ENCODE peak calls at places on chromosomes 6 and 20, in seven cellular contexts. One of them, this sample, is unnamed.

GRCh38 chr6:167671977-167672687 is 154.6 kb upstream of the AFDN start:
- DNase-seq in mammary epithelial cell: no peak
- DNase-seq in AG09309: no peak
- DNase-seq in IMR-90: no peak
- DNase-seq in esophagus squamous epithelium: no peak
- DNase-seq in SJSA1: no peak
- DNase-seq in GM12878: no peak
- DNase-seq in this sample: no peak

GRCh38 chr6:38436726-38437465 is 202.8 kb downstream of the BTBD9 start:
- DNase-seq in mammary epithelial cell: peak; percentile 62
- DNase-seq in AG09309: no peak
- DNase-seq in IMR-90: peak; percentile 84
- DNase-seq in esophagus squamous epithelium: no peak
- DNase-seq in SJSA1: no peak
- DNase-seq in GM12878: no peak
- DNase-seq in this sample: no peak

GRCh38 chr6:154738561-154738961 is 5.3 kb downstream of the SCAF8 start:
- DNase-seq in mammary epithelial cell: no peak
- DNase-seq in AG09309: no peak
- DNase-seq in IMR-90: peak; percentile 16
- DNase-seq in esophagus squamous epithelium: no peak
- DNase-seq in SJSA1: no peak
- DNase-seq in GM12878: no peak
- DNase-seq in this sample: no peak

GRCh38 chr6:9606435-9607134 is 808.3 kb downstream of the TFAP2A start:
- DNase-seq in mammary epithelial cell: no peak
- DNase-seq in AG09309: no peak
- DNase-seq in IMR-90: no peak
- DNase-seq in esophagus squamous epithelium: no peak
- DNase-seq in SJSA1: no peak
- DNase-seq in GM12878: no peak
- DNase-seq in this sample: no peak

GRCh38 chr6:36925809-36926208 is 28.7 kb upstream of the PI16 start:
- DNase-seq in mammary epithelial cell: no peak
- DNase-seq in AG09309: no peak
- DNase-seq in IMR-90: no peak
- DNase-seq in esophagus squamous epithelium: no peak
- DNase-seq in SJSA1: no peak
- DNase-seq in GM12878: no peak
- DNase-seq in this sample: no peak

GRCh38 chr6:106446287-106446885 is 85.9 kb downstream of the CRYBG1 start:
- DNase-seq in mammary epithelial cell: no peak
- DNase-seq in AG09309: no peak
- DNase-seq in IMR-90: peak; percentile 12
- DNase-seq in esophagus squamous epithelium: no peak
- DNase-seq in SJSA1: no peak
- DNase-seq in GM12878: no peak
- DNase-seq in this sample: peak; percentile 16

GRCh38 chr6:25835442-25836283 is 3.8 kb upstream of the SLC17A1 start:
- DNase-seq in mammary epithelial cell: no peak
- DNase-seq in AG09309: no peak
- DNase-seq in IMR-90: no peak
- DNase-seq in esophagus squamous epithelium: no peak
- DNase-seq in SJSA1: no peak
- DNase-seq in GM12878: no peak
- DNase-seq in this sample: no peak

GRCh38 chr6:45965787-45966186 is 49.9 kb downstream of the CLIC5 start:
- DNase-seq in mammary epithelial cell: peak; percentile 36
- DNase-seq in AG09309: no peak
- DNase-seq in IMR-90: peak; percentile 22
- DNase-seq in esophagus squamous epithelium: no peak
- DNase-seq in SJSA1: no peak
- DNase-seq in GM12878: no peak
- DNase-seq in this sample: no peak

GRCh38 chr6:3867616-3868502 is 18.7 kb downstream of the FAM50B start:
- DNase-seq in mammary epithelial cell: peak; percentile 51
- DNase-seq in AG09309: no peak
- DNase-seq in IMR-90: peak; percentile 64
- DNase-seq in esophagus squamous epithelium: no peak
- DNase-seq in SJSA1: peak; percentile 33
- DNase-seq in GM12878: no peak
- DNase-seq in this sample: no peak

GRCh38 chr6:29632789-29633531 is at the start of gene GABBR1:
- DNase-seq in mammary epithelial cell: peak; percentile 92
- DNase-seq in AG09309: peak; percentile 39
- DNase-seq in IMR-90: peak; percentile 79
- DNase-seq in esophagus squamous epithelium: no peak
- DNase-seq in SJSA1: peak; percentile 89
- DNase-seq in GM12878: no peak
- DNase-seq in this sample: peak; percentile 61

GRCh38 chr20:21510995-21511394 is 2.9 kb downstream of the NKX2-2 start:
- DNase-seq in mammary epithelial cell: no peak
- DNase-seq in AG09309: no peak
- DNase-seq in IMR-90: no peak
- DNase-seq in esophagus squamous epithelium: no peak
- DNase-seq in SJSA1: peak; percentile 12
- DNase-seq in GM12878: no peak
- DNase-seq in this sample: no peak

GRCh38 chr6:41706876-41707564 is 28.4 kb downstream of the TFEB start:
- DNase-seq in mammary epithelial cell: peak; percentile 43
- DNase-seq in AG09309: no peak
- DNase-seq in IMR-90: peak; percentile 53
- DNase-seq in esophagus squamous epithelium: no peak
- DNase-seq in SJSA1: no peak
- DNase-seq in GM12878: no peak
- DNase-seq in this sample: no peak

GRCh38 chr6:118665011-118665410 is 13.6 kb upstream of the CEP85L start:
- DNase-seq in mammary epithelial cell: peak; percentile 55
- DNase-seq in AG09309: no peak
- DNase-seq in IMR-90: no peak
- DNase-seq in esophagus squamous epithelium: no peak
- DNase-seq in SJSA1: no peak
- DNase-seq in GM12878: no peak
- DNase-seq in this sample: no peak
- H3K4me3 ChIP-seq in mammary epithelial cell: peak overlapping the region; percentile 1
- H3K4me3 ChIP-seq in AG09309: no peak overlapping the region
- H3K4me3 ChIP-seq in IMR-90: no peak overlapping the region
- H3K4me3 ChIP-seq in esophagus squamous epithelium: no peak overlapping the region
- H3K4me3 ChIP-seq in SJSA1: peak overlapping the region; percentile 27
- H3K4me3 ChIP-seq in GM12878: peak overlapping the region; percentile 56
- H3K4me3 ChIP-seq in this sample: peak overlapping the region; percentile 43

GRCh38 chr20:35697696-35698297 is 1.4 kb downstream of the NFS1 start:
- DNase-seq in mammary epithelial cell: peak; percentile 3
- DNase-seq in AG09309: no peak
- DNase-seq in IMR-90: no peak
- DNase-seq in esophagus squamous epithelium: no peak
- DNase-seq in SJSA1: peak; percentile 28
- DNase-seq in GM12878: no peak
- DNase-seq in this sample: no peak
- H3K4me3 ChIP-seq in mammary epithelial cell: peak overlapping the region; percentile 94
- H3K4me3 ChIP-seq in AG09309: peak overlapping the region; percentile 95
- H3K4me3 ChIP-seq in IMR-90: peak overlapping the region; percentile 73
- H3K4me3 ChIP-seq in esophagus squamous epithelium: peak overlapping the region; percentile 85
- H3K4me3 ChIP-seq in SJSA1: no peak overlapping the region
- H3K4me3 ChIP-seq in GM12878: peak overlapping the region; percentile 71
- H3K4me3 ChIP-seq in this sample: peak overlapping the region; percentile 95

GRCh38 chr6:68679399-68679798 is 44.3 kb downstream of the ADGRB3 start:
- DNase-seq in mammary epithelial cell: no peak
- DNase-seq in AG09309: no peak
- DNase-seq in IMR-90: no peak
- DNase-seq in esophagus squamous epithelium: no peak
- DNase-seq in SJSA1: no peak
- DNase-seq in GM12878: no peak
- DNase-seq in this sample: no peak
- H3K4me3 ChIP-seq in mammary epithelial cell: no peak overlapping the region
- H3K4me3 ChIP-seq in AG09309: no peak overlapping the region
- H3K4me3 ChIP-seq in IMR-90: no peak overlapping the region
- H3K4me3 ChIP-seq in esophagus squamous epithelium: no peak overlapping the region
- H3K4me3 ChIP-seq in SJSA1: no peak overlapping the region
- H3K4me3 ChIP-seq in GM12878: no peak overlapping the region
- H3K4me3 ChIP-seq in this sample: no peak overlapping the region

GRCh38 chr6:10696655-10697054 is 1.9 kb downstream of the PAK1IP1 start:
- DNase-seq in mammary epithelial cell: no peak
- DNase-seq in AG09309: no peak
- DNase-seq in IMR-90: no peak
- DNase-seq in esophagus squamous epithelium: no peak
- DNase-seq in SJSA1: no peak
- DNase-seq in GM12878: no peak
- DNase-seq in this sample: no peak
- H3K4me3 ChIP-seq in mammary epithelial cell: no peak overlapping the region
- H3K4me3 ChIP-seq in AG09309: no peak overlapping the region
- H3K4me3 ChIP-seq in IMR-90: no peak overlapping the region
- H3K4me3 ChIP-seq in esophagus squamous epithelium: no peak overlapping the region
- H3K4me3 ChIP-seq in SJSA1: no peak overlapping the region
- H3K4me3 ChIP-seq in GM12878: peak overlapping the region; percentile 73
- H3K4me3 ChIP-seq in this sample: no peak overlapping the region

GRCh38 chr6:128560966-128561365 is 40.6 kb upstream of the PTPRK start:
- DNase-seq in mammary epithelial cell: no peak
- DNase-seq in AG09309: no peak
- DNase-seq in IMR-90: no peak
- DNase-seq in esophagus squamous epithelium: no peak
- DNase-seq in SJSA1: no peak
- DNase-seq in GM12878: no peak
- DNase-seq in this sample: no peak

GRCh38 chr6:128558924-128559323 is 38.5 kb upstream of the PTPRK start:
- DNase-seq in mammary epithelial cell: no peak
- DNase-seq in AG09309: no peak
- DNase-seq in IMR-90: no peak
- DNase-seq in esophagus squamous epithelium: no peak
- DNase-seq in SJSA1: no peak
- DNase-seq in GM12878: no peak
- DNase-seq in this sample: no peak

GRCh38 chr6:128557086-128557485 is 36.7 kb upstream of the PTPRK start:
- DNase-seq in mammary epithelial cell: no peak
- DNase-seq in AG09309: no peak
- DNase-seq in IMR-90: peak; percentile 23
- DNase-seq in esophagus squamous epithelium: no peak
- DNase-seq in SJSA1: no peak
- DNase-seq in GM12878: no peak
- DNase-seq in this sample: no peak

GRCh38 chr6:128554302-128554701 is 33.9 kb upstream of the PTPRK start:
- DNase-seq in mammary epithelial cell: no peak
- DNase-seq in AG09309: no peak
- DNase-seq in IMR-90: no peak
- DNase-seq in esophagus squamous epithelium: no peak
- DNase-seq in SJSA1: no peak
- DNase-seq in GM12878: no peak
- DNase-seq in this sample: peak; percentile 30

GRCh38 chr6:128558021-128558420 is 37.6 kb upstream of the PTPRK start:
- DNase-seq in mammary epithelial cell: no peak
- DNase-seq in AG09309: no peak
- DNase-seq in IMR-90: no peak
- DNase-seq in esophagus squamous epithelium: no peak
- DNase-seq in SJSA1: no peak
- DNase-seq in GM12878: no peak
- DNase-seq in this sample: no peak
- H3K4me3 ChIP-seq in mammary epithelial cell: no peak overlapping the region
- H3K4me3 ChIP-seq in AG09309: no peak overlapping the region
- H3K4me3 ChIP-seq in IMR-90: no peak overlapping the region
- H3K4me3 ChIP-seq in esophagus squamous epithelium: no peak overlapping the region
- H3K4me3 ChIP-seq in SJSA1: no peak overlapping the region
- H3K4me3 ChIP-seq in GM12878: no peak overlapping the region
- H3K4me3 ChIP-seq in this sample: no peak overlapping the region

DNA sequence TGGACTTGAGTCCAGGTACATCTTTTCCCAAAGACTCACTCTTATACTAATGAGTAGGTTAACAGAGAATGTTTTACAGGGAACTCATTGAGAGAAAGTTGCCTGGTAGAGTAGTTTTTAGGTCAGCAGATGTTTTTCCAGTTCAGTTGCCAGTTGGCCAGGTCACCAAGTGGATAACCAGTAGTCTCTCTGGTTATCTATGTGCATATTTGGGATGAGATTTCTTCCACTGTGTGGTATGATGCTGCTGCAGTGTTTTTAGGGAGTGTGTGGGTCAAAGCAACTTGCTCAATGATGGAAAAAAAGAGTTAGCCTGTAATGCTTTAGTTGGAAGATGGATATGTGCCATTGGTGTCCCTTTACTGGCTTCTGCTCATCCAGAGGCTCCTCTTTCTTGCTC is 32.4 kb upstream of the LAMA4 start:
- DNase-seq in mammary epithelial cell: no peak
- DNase-seq in AG09309: no peak
- DNase-seq in IMR-90: no peak
- DNase-seq in esophagus squamous epithelium: no peak
- DNase-seq in SJSA1: no peak
- DNase-seq in GM12878: no peak
- DNase-seq in this sample: no peak
- H3K4me3 ChIP-seq in mammary epithelial cell: no peak overlapping the region
- H3K4me3 ChIP-seq in AG09309: no peak overlapping the region
- H3K4me3 ChIP-seq in IMR-90: no peak overlapping the region
- H3K4me3 ChIP-seq in esophagus squamous epithelium: no peak overlapping the region
- H3K4me3 ChIP-seq in SJSA1: no peak overlapping the region
- H3K4me3 ChIP-seq in GM12878: no peak overlapping the region
- H3K4me3 ChIP-seq in this sample: no peak overlapping the region

GRCh38 chr20:63718996-63719395 is 11.2 kb downstream of the ZGPAT start:
- DNase-seq in mammary epithelial cell: no peak
- DNase-seq in AG09309: no peak
- DNase-seq in IMR-90: no peak
- DNase-seq in esophagus squamous epithelium: no peak
- DNase-seq in SJSA1: no peak
- DNase-seq in GM12878: no peak
- DNase-seq in this sample: no peak

GRCh38 chr20:63709149-63709527 is 1.3 kb downstream of the ZGPAT start:
- DNase-seq in mammary epithelial cell: no peak
- DNase-seq in AG09309: no peak
- DNase-seq in IMR-90: no peak
- DNase-seq in esophagus squamous epithelium: no peak
- DNase-seq in SJSA1: no peak
- DNase-seq in GM12878: no peak
- DNase-seq in this sample: no peak

GRCh38 chr20:63712191-63712590 is 4.4 kb downstream of the ZGPAT start:
- DNase-seq in mammary epithelial cell: no peak
- DNase-seq in AG09309: no peak
- DNase-seq in IMR-90: no peak
- DNase-seq in esophagus squamous epithelium: no peak
- DNase-seq in SJSA1: no peak
- DNase-seq in GM12878: no peak
- DNase-seq in this sample: no peak

GRCh38 chr20:63711085-63711645 is 3.3 kb downstream of the ZGPAT start:
- DNase-seq in mammary epithelial cell: no peak
- DNase-seq in AG09309: no peak
- DNase-seq in IMR-90: no peak
- DNase-seq in esophagus squamous epithelium: no peak
- DNase-seq in SJSA1: no peak
- DNase-seq in GM12878: no peak
- DNase-seq in this sample: no peak

DNA sequence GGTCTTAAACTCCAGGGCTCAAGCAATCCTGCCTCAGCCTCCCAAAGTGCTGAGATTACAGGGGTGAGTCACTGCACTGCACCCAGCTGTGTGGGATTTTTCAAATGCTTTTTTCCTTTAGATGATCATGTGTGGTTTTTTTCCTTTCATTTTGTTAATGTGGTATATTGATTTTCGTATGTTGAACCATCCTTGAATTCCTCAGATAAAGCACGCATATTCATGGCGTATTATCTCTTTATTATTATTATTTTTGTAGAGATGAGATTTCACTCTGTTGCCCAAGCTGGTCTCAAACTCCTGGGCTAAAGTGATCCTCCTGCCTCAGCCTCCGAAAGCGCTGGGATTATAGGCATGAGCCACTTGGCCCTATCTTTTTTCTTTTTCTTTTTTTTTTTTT is 7.0 kb downstream of the ZGPAT start:
- DNase-seq in mammary epithelial cell: no peak
- DNase-seq in AG09309: no peak
- DNase-seq in IMR-90: no peak
- DNase-seq in esophagus squamous epithelium: no peak
- DNase-seq in SJSA1: no peak
- DNase-seq in GM12878: no peak
- DNase-seq in this sample: no peak
- H3K4me3 ChIP-seq in mammary epithelial cell: no peak overlapping the region
- H3K4me3 ChIP-seq in AG09309: no peak overlapping the region
- H3K4me3 ChIP-seq in IMR-90: no peak overlapping the region
- H3K4me3 ChIP-seq in esophagus squamous epithelium: no peak overlapping the region
- H3K4me3 ChIP-seq in SJSA1: no peak overlapping the region
- H3K4me3 ChIP-seq in GM12878: no peak overlapping the region
- H3K4me3 ChIP-seq in this sample: no peak overlapping the region